ENCODE peak calls at places on chromosome 7, in six cellular contexts. Z is fibroblast of the aortic adventitia; D is naive thymus-derived CD8-positive, alpha-beta T cell; X is GM12878; B is SW480; L is foreskin fibroblast. R is an unnamed sample.

GRCh38 chr7:33873981-33874750 is 31.2 kb upstream of the BMPER start:
- DNase-seq in X (no peak), L (peak; percentile 73), D (no peak), Z (peak; percentile 81), B (peak; percentile 38), R (no peak)

GRCh38 chr7:16989883-16990413 is 108.2 kb upstream of the AGR3 start:
- DNase-seq in D (no peak), Z (peak; percentile 89), X (no peak), L (peak; percentile 90), B (peak; percentile 76), R (peak; percentile 75)

GRCh38 chr7:90624128-90624980 is 28.2 kb downstream of the CDK14 start:
- DNase-seq in B (no peak), L (peak; percentile 17), Z (peak; percentile 57), X (no peak), D (no peak), R (no peak)

GRCh38 chr7:156473476-156474240 is 166.9 kb upstream of the RNF32 start:
- DNase-seq in B (peak; percentile 57), Z (peak; percentile 3), L (no peak), X (no peak), D (peak; percentile 24), R (peak; percentile 27)

GRCh38 chr7:21967500-21968099 is 21.9 kb upstream of the CDCA7L start:
- DNase-seq in L (no peak), X (no peak), D (peak; percentile 53), B (no peak), Z (no peak), R (no peak)

GRCh38 chr7:105178177-105178576 is 164.2 kb downstream of the KMT2E start:
- DNase-seq in X (no peak), L (no peak), Z (no peak), B (no peak), D (no peak), R (no peak)

GRCh38 chr7:139035588-139036353 is at the start of gene ZC3HAV1L:
- DNase-seq in D (peak; percentile 37), X (no peak), Z (peak; percentile 56), B (peak; percentile 60), L (peak; percentile 67), R (peak; percentile 27)

GRCh38 chr7:91876391-91877133 is 3.9 kb downstream of the MTERF1 start:
- DNase-seq in L (no peak), X (no peak), Z (peak; percentile 65), D (no peak), B (no peak), R (no peak)

GRCh38 chr7:2202361-2202761 is 30.4 kb downstream of the MAD1L1 start:
- DNase-seq in D (no peak), Z (no peak), L (no peak), B (no peak), X (no peak), R (no peak)

GRCh38 chr7:38310601-38311057 is 37.2 kb upstream of the TARP start:
- DNase-seq in L (peak; percentile 26), X (no peak), B (no peak), D (no peak), Z (no peak), R (no peak)

GRCh38 chr7:34067406-34067805 is 162.1 kb downstream of the BMPER start:
- DNase-seq in B (no peak), Z (no peak), L (no peak), X (no peak), D (no peak), R (no peak)

GRCh38 chr7:89029864-89030263 is 234.3 kb upstream of the TEX47 start:
- DNase-seq in Z (no peak), X (no peak), L (peak; percentile 3), D (no peak), B (peak; percentile 41), R (peak; percentile 2)

GRCh38 chr7:138527746-138528223 is 67.7 kb downstream of the TRIM24 start:
- DNase-seq in Z (peak; percentile 19), B (no peak), L (no peak), D (peak; percentile 0), X (no peak), R (peak; percentile 31)

GRCh38 chr7:40796723-40797122 is 661.9 kb downstream of the SUGCT start:
- DNase-seq in X (no peak), Z (no peak), D (no peak), B (no peak), L (no peak), R (no peak)

GRCh38 chr7:96838481-96838880 is 128.8 kb upstream of the SEM1 start:
- DNase-seq in D (no peak), L (no peak), X (no peak), B (no peak), Z (no peak), R (no peak)

R was measured in HCT116.